ENCODE peak calls at places on chromosomes 5 and 9, in five cellular contexts. One of them, this sample, is unnamed.
A peak's percentile ranks its signal among the peaks of the same experiment; 100 is the strongest.

GRCh38 chr5:66306105-66306843 is 162.2 kb downstream of the SREK1 start:
- DNase-seq in PC-3: peak; percentile 57
- DNase-seq in tibial artery: peak; percentile 52
- DNase-seq in endodermal cell: peak; percentile 85
- DNase-seq in adrenal gland: peak; percentile 67
- DNase-seq in this sample: no peak

GRCh38 chr5:154190652-154191304 is at the start of gene GALNT10:
- DNase-seq in PC-3: peak; percentile 59
- DNase-seq in tibial artery: no peak
- DNase-seq in endodermal cell: no peak
- DNase-seq in adrenal gland: peak; percentile 61
- DNase-seq in this sample: no peak

GRCh38 chr5:23352437-23352836 is 155.0 kb upstream of the PRDM9 start:
- DNase-seq in PC-3: peak; percentile 81
- DNase-seq in tibial artery: no peak
- DNase-seq in endodermal cell: peak; percentile 80
- DNase-seq in adrenal gland: no peak
- DNase-seq in this sample: no peak

GRCh38 chr5:180825768-180826525 is 23.3 kb upstream of the MGAT1 start:
- DNase-seq in PC-3: peak; percentile 99
- DNase-seq in tibial artery: peak; percentile 83
- DNase-seq in endodermal cell: no peak
- DNase-seq in adrenal gland: peak; percentile 89
- DNase-seq in this sample: peak; percentile 91

GRCh38 chr9:124887832-124888231 is 25.9 kb downstream of the ARPC5L start:
- DNase-seq in PC-3: no peak
- DNase-seq in tibial artery: no peak
- DNase-seq in endodermal cell: no peak
- DNase-seq in adrenal gland: no peak
- DNase-seq in this sample: no peak

GRCh38 chr5:160289721-160290120 is 22.6 kb downstream of the CCNJL start:
- DNase-seq in PC-3: no peak
- DNase-seq in tibial artery: no peak
- DNase-seq in endodermal cell: peak; percentile 77
- DNase-seq in adrenal gland: no peak
- DNase-seq in this sample: peak; percentile 18

GRCh38 chr5:146048994-146049703 is 56.2 kb downstream of the PLAC8L1 start:
- DNase-seq in PC-3: peak; percentile 92
- DNase-seq in tibial artery: peak; percentile 45
- DNase-seq in endodermal cell: peak; percentile 87
- DNase-seq in adrenal gland: peak; percentile 52
- DNase-seq in this sample: no peak

GRCh38 chr5:36575367-36575781 is 31.0 kb upstream of the SLC1A3 start:
- DNase-seq in PC-3: peak; percentile 45
- DNase-seq in tibial artery: no peak
- DNase-seq in endodermal cell: no peak
- DNase-seq in adrenal gland: no peak
- DNase-seq in this sample: peak; percentile 41

GRCh38 chr5:128402506-128402905 is 135.5 kb downstream of the FBN2 start:
- DNase-seq in PC-3: no peak
- DNase-seq in tibial artery: no peak
- DNase-seq in endodermal cell: no peak
- DNase-seq in adrenal gland: no peak
- DNase-seq in this sample: no peak

GRCh38 chr9:97077465-97078295 is 38.7 kb upstream of the CTSV start:
- DNase-seq in PC-3: no peak
- DNase-seq in tibial artery: no peak
- DNase-seq in endodermal cell: no peak
- DNase-seq in adrenal gland: no peak
- DNase-seq in this sample: no peak

GRCh38 chr9:89168901-89169813 is 9.5 kb downstream of the SHC3 start:
- DNase-seq in PC-3: no peak
- DNase-seq in tibial artery: no peak
- DNase-seq in endodermal cell: no peak
- DNase-seq in adrenal gland: no peak
- DNase-seq in this sample: no peak

GRCh38 chr9:114317665-114318357 is 5.1 kb upstream of the ORM1 start:
- DNase-seq in PC-3: no peak
- DNase-seq in tibial artery: no peak
- DNase-seq in endodermal cell: no peak
- DNase-seq in adrenal gland: peak; percentile 4
- DNase-seq in this sample: no peak

GRCh38 chr9:127523312-127523851 is 72.1 kb downstream of the LRSAM1 start:
- DNase-seq in PC-3: peak; percentile 49
- DNase-seq in tibial artery: no peak
- DNase-seq in endodermal cell: peak; percentile 84
- DNase-seq in adrenal gland: no peak
- DNase-seq in this sample: no peak

GRCh38 chr9:129289131-129289731 is 111.2 kb upstream of the IER5L start:
- DNase-seq in PC-3: no peak
- DNase-seq in tibial artery: peak; percentile 17
- DNase-seq in endodermal cell: peak; percentile 43
- DNase-seq in adrenal gland: peak; percentile 4
- DNase-seq in this sample: no peak

GRCh38 chr5:107570805-107571531 is 99.8 kb downstream of the EFNA5 start:
- DNase-seq in PC-3: no peak
- DNase-seq in tibial artery: no peak
- DNase-seq in endodermal cell: peak; percentile 80
- DNase-seq in adrenal gland: no peak
- DNase-seq in this sample: no peak

GRCh38 chr5:65062684-65063083 is 294.0 kb downstream of the CWC27 start:
- DNase-seq in PC-3: peak; percentile 70
- DNase-seq in tibial artery: peak; percentile 78
- DNase-seq in endodermal cell: no peak
- DNase-seq in adrenal gland: peak; percentile 40
- DNase-seq in this sample: peak; percentile 18

GRCh38 chr5:134140530-134141201 is 26.2 kb downstream of the TCF7 start:
- DNase-seq in PC-3: peak; percentile 88
- DNase-seq in tibial artery: peak; percentile 48
- DNase-seq in endodermal cell: peak; percentile 92
- DNase-seq in adrenal gland: peak; percentile 91
- DNase-seq in this sample: peak; percentile 57

GRCh38 chr9:27489087-27489876 is 34.8 kb upstream of the IFNK start:
- DNase-seq in PC-3: no peak
- DNase-seq in tibial artery: no peak
- DNase-seq in endodermal cell: no peak
- DNase-seq in adrenal gland: no peak
- DNase-seq in this sample: no peak

GRCh38 chr5:132485641-132486317 is 4.8 kb downstream of the IRF1 start:
- DNase-seq in PC-3: no peak
- DNase-seq in tibial artery: peak; percentile 19
- DNase-seq in endodermal cell: peak; percentile 34
- DNase-seq in adrenal gland: no peak
- DNase-seq in this sample: no peak

GRCh38 chr9:318646-319045 is 104.0 kb downstream of the DOCK8 start:
- DNase-seq in PC-3: no peak
- DNase-seq in tibial artery: no peak
- DNase-seq in endodermal cell: no peak
- DNase-seq in adrenal gland: no peak
- DNase-seq in this sample: no peak

GRCh38 chr9:37913480-37914153 is 9.7 kb upstream of the SLC25A51 start:
- DNase-seq in PC-3: peak; percentile 86
- DNase-seq in tibial artery: peak; percentile 75
- DNase-seq in endodermal cell: peak; percentile 98
- DNase-seq in adrenal gland: peak; percentile 82
- DNase-seq in this sample: no peak

GRCh38 chr5:145739824-145740223 is 95.3 kb downstream of the PRELID2 start:
- DNase-seq in PC-3: peak; percentile 39
- DNase-seq in tibial artery: no peak
- DNase-seq in endodermal cell: no peak
- DNase-seq in adrenal gland: no peak
- DNase-seq in this sample: no peak

GRCh38 chr9:4781408-4781807 is 11.3 kb upstream of the RCL1 start:
- DNase-seq in PC-3: no peak
- DNase-seq in tibial artery: no peak
- DNase-seq in endodermal cell: peak; percentile 27
- DNase-seq in adrenal gland: no peak
- DNase-seq in this sample: no peak

GRCh38 chr5:128799945-128800344 is 165.3 kb upstream of the SLC27A6 start:
- DNase-seq in PC-3: no peak
- DNase-seq in tibial artery: no peak
- DNase-seq in endodermal cell: peak; percentile 50
- DNase-seq in adrenal gland: no peak
- DNase-seq in this sample: no peak

GRCh38 chr9:117153021-117153420 is 261.8 kb downstream of the ASTN2 start:
- DNase-seq in PC-3: peak; percentile 6
- DNase-seq in tibial artery: no peak
- DNase-seq in endodermal cell: no peak
- DNase-seq in adrenal gland: no peak
- DNase-seq in this sample: peak; percentile 64

GRCh38 chr9:128721487-128722010 is 2.4 kb downstream of the ZDHHC12 start:
- DNase-seq in PC-3: no peak
- DNase-seq in tibial artery: no peak
- DNase-seq in endodermal cell: no peak
- DNase-seq in adrenal gland: no peak
- DNase-seq in this sample: no peak

GRCh38 chr9:90249094-90249493 is 393.5 kb downstream of the DIRAS2 start:
- DNase-seq in PC-3: no peak
- DNase-seq in tibial artery: no peak
- DNase-seq in endodermal cell: no peak
- DNase-seq in adrenal gland: no peak
- DNase-seq in this sample: no peak

GRCh38 chr9:128099932-128100491 is 27.5 kb downstream of the PTGES2 start:
- DNase-seq in PC-3: no peak
- DNase-seq in tibial artery: no peak
- DNase-seq in endodermal cell: no peak
- DNase-seq in adrenal gland: peak; percentile 70
- DNase-seq in this sample: no peak

GRCh38 chr5:156595132-156595787 is 254.8 kb upstream of the PPP1R2B start:
- DNase-seq in PC-3: no peak
- DNase-seq in tibial artery: peak; percentile 48
- DNase-seq in endodermal cell: no peak
- DNase-seq in adrenal gland: no peak
- DNase-seq in this sample: no peak
- H3K27ac ChIP-seq in PC-3: no peak overlapping the region
- H3K27ac ChIP-seq in tibial artery: peak overlapping the region; percentile 51
- H3K27ac ChIP-seq in endodermal cell: no peak overlapping the region
- H3K27ac ChIP-seq in adrenal gland: no peak overlapping the region
- H3K27ac ChIP-seq in this sample: no peak overlapping the region

GRCh38 chr9:133370680-133371079 is 5.2 kb downstream of the SURF4 start:
- DNase-seq in PC-3: no peak
- DNase-seq in tibial artery: no peak
- DNase-seq in endodermal cell: no peak
- DNase-seq in adrenal gland: no peak
- DNase-seq in this sample: no peak
- H3K27ac ChIP-seq in PC-3: no peak overlapping the region
- H3K27ac ChIP-seq in tibial artery: no peak overlapping the region
- H3K27ac ChIP-seq in endodermal cell: no peak overlapping the region
- H3K27ac ChIP-seq in adrenal gland: peak overlapping the region; percentile 28
- H3K27ac ChIP-seq in this sample: no peak overlapping the region

GRCh38 chr5:166382031-166382430 is 1909.4 kb upstream of the WWC1 start:
- DNase-seq in PC-3: no peak
- DNase-seq in tibial artery: no peak
- DNase-seq in endodermal cell: peak; percentile 80
- DNase-seq in adrenal gland: no peak
- DNase-seq in this sample: no peak
- H3K27ac ChIP-seq in PC-3: no peak overlapping the region
- H3K27ac ChIP-seq in tibial artery: no peak overlapping the region
- H3K27ac ChIP-seq in endodermal cell: no peak overlapping the region
- H3K27ac ChIP-seq in adrenal gland: no peak overlapping the region
- H3K27ac ChIP-seq in this sample: no peak overlapping the region

DNA sequence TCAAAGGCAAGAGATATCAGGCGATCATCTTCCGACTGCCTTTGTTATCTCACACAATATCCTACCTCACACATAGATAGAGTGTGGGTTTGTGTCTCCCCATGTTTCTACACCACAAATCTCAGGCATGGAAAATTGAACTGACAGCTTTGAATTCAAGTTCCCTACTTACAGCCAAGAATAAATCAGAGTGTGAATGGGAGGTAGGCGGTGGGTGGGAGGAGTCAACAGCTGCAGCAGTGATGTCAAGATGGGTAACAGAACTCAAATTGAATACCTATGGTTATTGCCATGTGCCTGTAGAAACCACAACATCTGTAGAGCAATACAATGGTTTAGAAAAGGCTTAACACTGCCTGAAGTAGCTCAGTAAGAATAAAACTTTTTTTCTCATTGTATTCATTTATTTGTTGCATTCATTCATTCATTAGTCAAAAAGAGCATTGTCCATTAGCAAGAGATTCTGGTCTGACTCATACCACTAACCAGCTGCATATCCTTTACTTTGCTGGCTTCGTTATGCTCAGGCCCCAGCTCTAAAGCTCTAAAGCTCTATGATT is 108.1 kb upstream of the DMAC1 start:
- DNase-seq in PC-3: no peak
- DNase-seq in tibial artery: no peak
- DNase-seq in endodermal cell: no peak
- DNase-seq in adrenal gland: no peak
- DNase-seq in this sample: no peak
- H3K27ac ChIP-seq in PC-3: no peak overlapping the region
- H3K27ac ChIP-seq in tibial artery: no peak overlapping the region
- H3K27ac ChIP-seq in endodermal cell: no peak overlapping the region
- H3K27ac ChIP-seq in adrenal gland: no peak overlapping the region
- H3K27ac ChIP-seq in this sample: no peak overlapping the region

DNA sequence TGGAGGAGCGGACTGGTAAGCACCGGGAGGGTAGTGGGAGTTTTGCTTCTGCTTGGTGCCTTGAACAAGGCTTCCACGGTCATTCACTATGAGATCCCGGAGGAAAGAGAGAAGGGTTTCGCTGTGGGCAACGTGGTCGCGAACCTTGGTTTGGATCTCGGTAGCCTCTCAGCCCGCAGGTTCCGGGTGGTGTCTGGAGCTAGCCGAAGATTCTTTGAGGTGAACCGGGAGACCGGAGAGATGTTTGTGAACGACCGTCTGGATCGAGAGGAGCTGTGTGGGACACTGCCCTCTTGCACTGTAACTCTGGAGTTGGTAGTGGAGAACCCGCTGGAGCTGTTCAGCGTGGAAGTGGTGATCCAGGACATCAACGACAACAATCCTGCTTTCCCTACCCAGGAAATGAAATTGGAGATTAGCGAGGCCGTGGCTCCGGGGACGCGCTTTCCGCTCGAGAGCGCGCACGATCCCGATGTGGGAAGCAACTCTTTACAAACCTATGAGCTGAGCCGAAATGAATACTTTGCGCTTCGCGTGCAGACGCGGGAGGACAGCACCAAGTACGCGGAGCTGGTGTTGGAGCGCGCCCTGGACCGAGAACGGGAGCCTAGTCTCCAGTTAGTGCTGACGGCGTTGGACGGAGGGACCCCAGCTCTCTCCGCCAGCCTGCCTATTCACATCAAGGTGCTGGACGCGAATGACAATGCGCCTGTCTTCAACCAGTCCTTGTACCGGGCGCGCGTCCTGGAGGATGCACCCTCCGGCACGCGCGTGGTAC is 555 bp downstream of the PCDHGC3 start:
- DNase-seq in PC-3: no peak
- DNase-seq in tibial artery: peak; percentile 68
- DNase-seq in endodermal cell: peak; percentile 78
- DNase-seq in adrenal gland: peak; percentile 71
- DNase-seq in this sample: no peak
- H3K27ac ChIP-seq in PC-3: no peak overlapping the region
- H3K27ac ChIP-seq in tibial artery: peak overlapping the region; percentile 84
- H3K27ac ChIP-seq in endodermal cell: no peak overlapping the region
- H3K27ac ChIP-seq in adrenal gland: peak overlapping the region; percentile 89
- H3K27ac ChIP-seq in this sample: peak overlapping the region; percentile 63